ENCODE peak calls at places on chromosomes 13 and 19, in seven cellular contexts. O, G, R, Z, P, L and W are unnamed samples.

GRCh38 chr13:79659161-79659560 is 178.2 kb downstream of the NDFIP2 start:
- DNase-seq in O (no peak), G (no peak), R (no peak), Z (no peak), P (no peak), L (no peak), W (no peak)

GRCh38 chr19:55377356-55378131 is 918 bp downstream of the TMEM190 start:
- DNase-seq in O (no peak), G (no peak), R (no peak), Z (no peak), P (no peak), L (no peak), W (no peak)

GRCh38 chr13:43905435-43906031 is 25.8 kb downstream of the LACC1 start:
- DNase-seq in O (no peak), G (peak; percentile 60), R (peak; percentile 36), Z (peak; percentile 35), P (no peak), L (no peak), W (peak; percentile 18)

GRCh38 chr19:11381535-11382369 is 2.4 kb downstream of the EPOR start:
- DNase-seq in O (peak; percentile 88), G (no peak), R (peak; percentile 96), Z (peak; percentile 62), P (peak; percentile 76), L (no peak), W (peak; percentile 91)

GRCh38 chr19:13024126-13024957 is 29.1 kb downstream of the NFIX start:
- DNase-seq in O (no peak), G (no peak), R (no peak), Z (no peak), P (no peak), L (no peak), W (no peak)

GRCh38 chr19:2315818-2316353 is 7.9 kb upstream of the LINGO3 start:
- DNase-seq in O (no peak), G (peak; percentile 80), R (no peak), Z (no peak), P (no peak), L (no peak), W (no peak)

GRCh38 chr13:105969761-105970160 is 565.7 kb downstream of the EFNB2 start:
- DNase-seq in O (no peak), G (no peak), R (no peak), Z (peak; percentile 30), P (no peak), L (no peak), W (no peak)

GRCh38 chr19:41698746-41699230 is 9.6 kb upstream of the CEACAM5 start:
- DNase-seq in O (no peak), G (no peak), R (no peak), Z (no peak), P (no peak), L (no peak), W (no peak)

GRCh38 chr19:40411125-40411842 is 1.9 kb downstream of the PRX start:
- DNase-seq in O (no peak), G (no peak), R (no peak), Z (no peak), P (no peak), L (no peak), W (no peak)

GRCh38 chr13:39672378-39673132 is 17.1 kb downstream of the COG6 start:
- DNase-seq in O (no peak), G (no peak), R (no peak), Z (no peak), P (no peak), L (no peak), W (no peak)

GRCh38 chr19:29012457-29012856 is 200.5 kb downstream of the UQCRFS1 start:
- DNase-seq in O (no peak), G (no peak), R (no peak), Z (no peak), P (no peak), L (no peak), W (no peak)

GRCh38 chr19:54035215-54036178 is 28.2 kb downstream of the VSTM1 start:
- DNase-seq in O (no peak), G (no peak), R (peak; percentile 83), Z (peak; percentile 82), P (no peak), L (no peak), W (peak; percentile 89)

GRCh38 chr19:30323904-30324303 is 48.3 kb upstream of the ZNF536 start:
- DNase-seq in O (no peak), G (no peak), R (no peak), Z (no peak), P (no peak), L (no peak), W (no peak)

GRCh38 chr19:38868551-38868950 is 9.5 kb downstream of the RINL start:
- DNase-seq in O (no peak), G (no peak), R (no peak), Z (no peak), P (no peak), L (no peak), W (no peak)

GRCh38 chr19:12202250-12202649 is 39.4 kb downstream of the ZNF136 start:
- DNase-seq in O (peak; percentile 13), G (no peak), R (no peak), Z (no peak), P (no peak), L (no peak), W (no peak)

GRCh38 chr19:15108845-15109767 is 1.9 kb downstream of the SYDE1 start:
- DNase-seq in O (no peak), G (no peak), R (no peak), Z (no peak), P (no peak), L (no peak), W (no peak)

GRCh38 chr13:43159007-43159406 is 135.6 kb downstream of the DNAJC15 start:
- DNase-seq in O (no peak), G (no peak), R (no peak), Z (peak; percentile 9), P (no peak), L (no peak), W (no peak)

GRCh38 chr19:7083076-7083956 is 13.8 kb downstream of the ZNF557 start:
- DNase-seq in O (no peak), G (no peak), R (peak; percentile 48), Z (no peak), P (no peak), L (no peak), W (no peak)

GRCh38 chr19:13181747-13182388 is 31.7 kb downstream of the IER2 start:
- DNase-seq in O (no peak), G (peak; percentile 50), R (peak; percentile 59), Z (no peak), P (peak; percentile 36), L (no peak), W (no peak)

GRCh38 chr19:13718733-13719132 is 45.6 kb upstream of the MRI1 start:
- DNase-seq in O (no peak), G (peak; percentile 65), R (peak; percentile 74), Z (no peak), P (no peak), L (no peak), W (no peak)

GRCh38 chr13:21050288-21051197 is 10.8 kb downstream of the LATS2 start:
- DNase-seq in O (no peak), G (no peak), R (no peak), Z (no peak), P (no peak), L (no peak), W (no peak)

GRCh38 chr13:72104656-72105180 is 237.7 kb upstream of the DACH1 start:
- DNase-seq in O (no peak), G (no peak), R (no peak), Z (no peak), P (no peak), L (no peak), W (no peak)

GRCh38 chr19:8149261-8150094 is at the start of gene FBN3:
- DNase-seq in O (no peak), G (no peak), R (no peak), Z (no peak), P (no peak), L (no peak), W (no peak)

GRCh38 chr19:36420961-36421748 is 2.7 kb upstream of the ZFP82 start:
- DNase-seq in O (peak; percentile 8), G (peak; percentile 4), R (no peak), Z (no peak), P (no peak), L (no peak), W (no peak)

GRCh38 chr19:3056454-3057016 is 5.8 kb downstream of the TLE5 start:
- DNase-seq in O (no peak), G (no peak), R (no peak), Z (no peak), P (no peak), L (no peak), W (no peak)